ENCODE peak calls at places on chromosome 7, in five cellular contexts. P is ovary, N is sigmoid colon, O is A549, Q is H1. I is an unnamed sample.

GRCh38 chr7:12898610-12899009 is 211.2 kb downstream of the ARL4A start:
- DNase-seq in N (no peak), Q (no peak), P (no peak), O (no peak), I (no peak)

GRCh38 chr7:140983802-140984201 is 30.9 kb downstream of the MRPS33 start:
- DNase-seq in Q (no peak), N (no peak), O (peak; percentile 39), P (no peak), I (no peak)

GRCh38 chr7:98135984-98136383 is 29.3 kb downstream of the LMTK2 start:
- DNase-seq in Q (no peak), P (no peak), O (no peak), N (no peak), I (no peak)

GRCh38 chr7:37674534-37674933 is 9.0 kb upstream of the GPR141 start:
- DNase-seq in P (no peak), Q (no peak), N (no peak), O (no peak), I (no peak)

GRCh38 chr7:151371266-151371665 is 29.7 kb downstream of the NUB1 start:
- DNase-seq in P (no peak), Q (no peak), O (no peak), N (peak; percentile 60), I (peak; percentile 56)

GRCh38 chr7:73977626-73978618 is 50.1 kb upstream of the ELN start:
- DNase-seq in N (peak; percentile 73), O (peak; percentile 37), Q (no peak), P (no peak), I (no peak)

GRCh38 chr7:137772748-137773147 is 74.0 kb downstream of the DGKI start:
- DNase-seq in O (no peak), Q (no peak), N (no peak), P (no peak), I (no peak)

GRCh38 chr7:1925973-1926907 is 256.2 kb downstream of the ELFN1 start:
- DNase-seq in Q (no peak), O (no peak), N (no peak), P (no peak), I (no peak)

GRCh38 chr7:73397521-73397934 is 36.0 kb upstream of the FZD9 start:
- DNase-seq in O (no peak), P (no peak), Q (no peak), N (no peak), I (no peak)

GRCh38 chr7:117045927-117046710 is 92.8 kb downstream of the ST7 start:
- DNase-seq in Q (no peak), N (no peak), O (no peak), P (no peak), I (no peak)

GRCh38 chr7:42137941-42138340 is 99.1 kb downstream of the GLI3 start:
- DNase-seq in Q (no peak), O (no peak), P (no peak), N (no peak), I (no peak)

GRCh38 chr7:36653671-36654355 is 70.5 kb downstream of the AOAH start:
- DNase-seq in N (no peak), O (no peak), Q (no peak), P (no peak), I (no peak)

GRCh38 chr7:47215640-47216039 is 366.3 kb downstream of the TNS3 start:
- DNase-seq in O (no peak), P (no peak), Q (no peak), N (no peak), I (no peak)

GRCh38 chr7:17532861-17533404 is 234.5 kb downstream of the AHR start:
- DNase-seq in Q (no peak), O (peak; percentile 56), P (no peak), N (no peak), I (no peak)

GRCh38 chr7:135683609-135684008 is 21.3 kb downstream of the STMP1 start:
- DNase-seq in Q (no peak), N (no peak), P (no peak), O (no peak), I (no peak)

GRCh38 chr7:72919256-72919775 is 5.6 kb upstream of the POM121 start:
- DNase-seq in Q (no peak), N (no peak), O (no peak), P (no peak), I (no peak)

GRCh38 chr7:83947260-83947659 is 247.3 kb downstream of the SEMA3A start:
- DNase-seq in Q (peak; percentile 31), O (peak; percentile 33), N (no peak), P (no peak), I (no peak)

GRCh38 chr7:36367561-36367889 is 22.1 kb upstream of the ANLN start:
- DNase-seq in Q (no peak), O (no peak), N (no peak), P (peak; percentile 47), I (no peak)

GRCh38 chr7:39741942-39742623 is 118.7 kb downstream of the RALA start:
- DNase-seq in N (no peak), Q (peak; percentile 84), P (no peak), O (peak; percentile 75), I (no peak)

GRCh38 chr7:15007507-15007906 is 105.0 kb upstream of the DGKB start:
- DNase-seq in O (peak; percentile 22), P (no peak), Q (peak; percentile 2), N (no peak), I (no peak)

GRCh38 chr7:106418526-106418925 is 133.7 kb upstream of the NAMPT start:
- DNase-seq in Q (no peak), O (no peak), N (no peak), P (no peak), I (no peak)

GRCh38 chr7:106289848-106290247 is 5.1 kb upstream of the NAMPT start:
- DNase-seq in O (no peak), P (no peak), Q (no peak), N (no peak), I (no peak)

GRCh38 chr7:30278386-30278785 is 6.0 kb upstream of the ZNRF2 start:
- DNase-seq in N (no peak), O (no peak), Q (no peak), P (no peak), I (no peak)

DNA sequence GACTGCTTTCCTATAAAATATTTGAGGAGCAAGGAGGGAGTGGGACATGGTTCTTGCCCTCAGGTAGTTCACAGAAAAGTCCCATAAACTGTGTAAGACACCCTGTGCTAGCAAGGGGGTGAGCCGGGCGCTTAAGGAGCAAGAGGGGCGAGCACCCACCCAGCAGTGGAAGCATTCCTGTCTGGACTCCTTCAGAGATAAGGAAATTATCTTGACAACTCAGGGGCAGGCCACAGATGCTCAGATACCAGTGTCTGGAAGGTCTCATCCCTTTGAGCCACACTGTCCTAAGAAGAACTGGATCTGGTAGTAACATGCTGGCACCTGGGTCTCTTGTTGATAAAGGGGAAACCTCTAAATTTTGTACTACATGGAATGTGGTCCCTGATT is 54.1 kb downstream of the DAGLB start:
- DNase-seq in P (no peak), N (no peak), O (no peak), Q (no peak), I (no peak)
- TF ChIP-seq POLR2A in P (no peak), N (no peak), O (no peak), Q (no peak), I (no peak)

DNA sequence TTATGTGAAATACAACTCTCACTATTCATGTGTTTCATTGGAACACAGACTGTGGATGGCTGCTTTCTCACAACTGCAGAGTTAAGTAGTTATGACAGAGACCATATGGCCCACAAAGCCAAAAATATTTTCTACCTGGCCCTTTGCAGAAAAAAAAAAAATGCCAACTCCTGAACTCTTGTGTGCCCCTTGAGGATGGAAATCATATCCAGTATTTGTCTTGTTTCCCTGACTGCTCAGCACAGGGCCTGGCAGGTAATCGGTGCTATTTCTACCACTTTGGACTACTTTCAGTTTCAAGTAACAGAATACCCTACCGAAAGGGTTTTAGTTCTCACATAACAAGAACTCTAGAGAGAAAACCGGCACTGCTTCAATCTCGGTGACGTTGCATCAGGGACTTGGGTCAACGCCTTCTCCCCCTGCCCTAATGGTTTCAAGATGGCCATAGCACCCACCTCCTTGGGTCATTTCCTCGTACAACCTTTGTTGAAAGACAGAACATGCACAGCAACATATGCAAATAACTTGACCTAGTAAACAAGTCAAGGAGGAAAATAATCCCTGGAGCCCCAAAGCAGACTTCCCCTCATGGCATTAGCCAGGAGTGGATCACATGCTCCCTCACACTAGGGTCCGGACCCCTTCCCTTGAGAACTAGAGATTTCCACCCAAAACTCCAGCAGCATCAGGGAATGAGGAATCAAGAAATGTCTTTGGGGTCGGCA is 11.8 kb upstream of the GPNMB start:
- DNase-seq in N (no peak), Q (no peak), O (no peak), P (no peak), I (no peak)
- TF ChIP-seq CTCF in N (no peak), Q (no peak), O (no peak), P (no peak), I (no peak)

GRCh38 chr7:63093481-63093880 is 905.2 kb upstream of the ZNF722 start:
- DNase-seq in Q (no peak), N (no peak), O (peak; percentile 4), P (no peak), I (no peak)

GRCh38 chr7:63092951-63093350 is 905.7 kb upstream of the ZNF722 start:
- DNase-seq in N (no peak), Q (no peak), O (no peak), P (no peak), I (no peak)

GRCh38 chr7:63087575-63088190 is 911.0 kb upstream of the ZNF722 start:
- DNase-seq in O (no peak), P (no peak), N (no peak), Q (no peak), I (no peak)
- TF ChIP-seq EP300 in O (no peak), P (no peak), N (no peak), Q (no peak), I (no peak)

DNA sequence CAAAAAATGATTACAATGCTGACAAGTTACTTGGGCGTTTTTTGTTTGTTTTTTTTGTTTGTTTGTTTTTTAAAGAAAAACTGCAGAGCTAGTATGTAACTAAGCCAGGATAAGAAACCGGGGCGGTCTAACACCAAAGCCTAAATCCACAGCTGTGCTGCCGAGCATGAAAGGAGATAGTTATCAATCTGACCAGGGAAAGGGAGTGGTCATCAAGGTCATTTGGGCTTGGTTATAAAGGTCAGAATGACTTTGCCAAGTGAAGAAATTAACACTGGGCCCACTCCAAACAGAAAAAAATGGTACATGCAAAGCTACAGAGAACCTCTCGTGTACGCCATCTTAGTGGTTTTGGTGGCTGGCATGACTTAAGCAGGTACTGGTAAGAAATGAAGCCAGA is 104.7 kb downstream of the SRPK2 start:
- DNase-seq in Q (no peak), P (no peak), N (no peak), O (no peak), I (no peak)
- TF ChIP-seq POLR2A in Q (no peak), P (no peak), N (no peak), O (no peak), I (no peak)

GRCh38 chr7:22576941-22577927 is 77.2 kb upstream of the STEAP1B start:
- DNase-seq in O (peak; percentile 68), Q (no peak), P (no peak), N (peak; percentile 79), I (no peak)
- TF ChIP-seq CTCF in O (peak; percentile 10), Q (no peak), P (no peak), N (no peak), I (no peak)